ENCODE peak calls at places on chromosomes 1 and 21, in seven cellular contexts. S is progenitor cell of endocrine pancreas; B is CD8-positive, alpha-beta T cell; D is GM03348; X is GM23338; P is fibroblast of the conjunctiva; T is activated T-helper 9 cell treated with anti-CD3 and anti-CD28 coated beads, Interleukin-2, amount 50 U/mL, for 16 hours. N is an unnamed sample.
A peak's percentile ranks its signal among the peaks of the same experiment; 100 is the strongest.

GRCh38 chr1:155688318-155689121 is at the start of the genes DAP3 and YY1AP1:
- DNase-seq in S (peak; percentile 74), B (peak; percentile 86), D (peak; percentile 99), X (peak; percentile 84), P (peak; percentile 66), T (peak; percentile 85), N (peak; percentile 98)

GRCh38 chr21:34639882-34640788 is 25.2 kb upstream of the RCAN1 start:
- DNase-seq in S (no peak), B (no peak), D (no peak), X (no peak), P (no peak), T (peak; percentile 13), N (no peak)

GRCh38 chr1:91774520-91775203 is 111.3 kb downstream of the TGFBR3 start:
- DNase-seq in S (no peak), B (no peak), D (peak; percentile 68), X (no peak), P (no peak), T (no peak), N (no peak)

GRCh38 chr1:172394167-172394751 is 26.2 kb upstream of the C1orf105 start:
- DNase-seq in S (no peak), B (peak; percentile 61), D (no peak), X (peak; percentile 48), P (no peak), T (peak; percentile 39), N (no peak)

GRCh38 chr1:151773698-151774097 is 10.4 kb upstream of the MRPL9 start:
- DNase-seq in S (no peak), B (no peak), D (no peak), X (no peak), P (no peak), T (no peak), N (peak; percentile 29)

GRCh38 chr1:82225407-82226197 is 424.9 kb downstream of the ADGRL2 start:
- DNase-seq in S (no peak), B (no peak), D (peak; percentile 9), X (no peak), P (peak; percentile 48), T (no peak), N (peak; percentile 8)

GRCh38 chr1:205447457-205448415 is 8.1 kb downstream of the BLACAT1 start:
- DNase-seq in S (no peak), B (no peak), D (no peak), X (peak; percentile 94), P (no peak), T (no peak), N (no peak)

GRCh38 chr21:43745772-43746517 is 27.0 kb downstream of the PDXK start:
- DNase-seq in S (no peak), B (no peak), D (no peak), X (no peak), P (no peak), T (no peak), N (no peak)

GRCh38 chr1:77120950-77121349 is 98.3 kb downstream of the PIGK start:
- DNase-seq in S (no peak), B (no peak), D (no peak), X (no peak), P (no peak), T (no peak), N (no peak)

GRCh38 chr1:5501206-5501980 is 490.8 kb downstream of the NPHP4 start:
- DNase-seq in S (no peak), B (no peak), D (no peak), X (no peak), P (no peak), T (no peak), N (no peak)

GRCh38 chr1:225862581-225862950 is 19.6 kb downstream of the TMEM63A start:
- DNase-seq in S (no peak), B (no peak), D (no peak), X (no peak), P (no peak), T (no peak), N (no peak)

GRCh38 chr1:182629674-182630073 is 25.5 kb upstream of the RGS16 start:
- DNase-seq in S (no peak), B (peak; percentile 20), D (no peak), X (no peak), P (no peak), T (peak; percentile 63), N (no peak)

GRCh38 chr1:22830747-22831340 is 120.2 kb downstream of the EPHB2 start:
- DNase-seq in S (no peak), B (no peak), D (no peak), X (no peak), P (no peak), T (no peak), N (no peak)

GRCh38 chr1:236753554-236753953 is 41.5 kb upstream of the MTR start:
- DNase-seq in S (no peak), B (no peak), D (peak; percentile 22), X (peak; percentile 71), P (peak; percentile 14), T (no peak), N (no peak)

GRCh38 chr1:116144151-116144550 is 33.0 kb downstream of the MAB21L3 start:
- DNase-seq in S (no peak), B (no peak), D (no peak), X (no peak), P (no peak), T (no peak), N (no peak)